ENCODE peak calls at places on chromosomes 11 and 22, in ten cellular contexts. I is activated CD8-positive, alpha-beta memory T cell treated with anti-CD3 and anti-CD28 coated beads, Interleukin-2, amount 50 U/mL, for 48 hours; B is GM13977; W is HCT116; V is nucleus accumbens; H is GM12891; F is neural progenitor cell; Z is SK-N-SH; Y is non-pigmented ciliary epithelial cell; P is lower leg skin. O is an unnamed sample.

GRCh38 chr22:46386312-46386711 is 50.8 kb downstream of the TRMU start:
- DNase-seq in I (no peak), B (no peak), W (no peak), V (no peak), H (no peak), F (no peak), Z (no peak), Y (no peak), P (no peak), O (no peak)

GRCh38 chr11:63534895-63535461 is 1.6 kb upstream of the PLAAT4 start:
- DNase-seq in I (no peak), B (no peak), W (no peak), V (no peak), H (no peak), F (no peak), Z (no peak), Y (no peak), P (peak), O (no peak)

GRCh38 chr11:113016905-113017304 is 55.7 kb downstream of the NCAM1 start:
- DNase-seq in I (no peak), B (no peak), W (no peak), V (no peak), H (no peak), F (no peak), Z (no peak), Y (no peak), P (no peak), O (no peak)

GRCh38 chr11:16605440-16605970 is 132.9 kb upstream of the C11orf58 start:
- DNase-seq in I (peak), B (no peak), W (no peak), V (no peak), H (no peak), F (peak), Z (peak), Y (no peak), P (peak), O (no peak)

GRCh38 chr11:46389450-46390330 is 1.9 kb downstream of the CHRM4 start:
- DNase-seq in I (peak), B (peak), W (peak), V (peak), H (peak), F (peak), Z (peak), Y (no peak), P (peak), O (no peak)

GRCh38 chr11:68954970-68955958 is 25.5 kb downstream of the MRGPRD start:
- DNase-seq in I (no peak), B (no peak), W (no peak), V (no peak), H (no peak), F (no peak), Z (no peak), Y (no peak), P (no peak), O (no peak)

GRCh38 chr11:131717616-131718015 is 347.2 kb downstream of the NTM start:
- DNase-seq in I (no peak), B (no peak), W (no peak), V (no peak), H (no peak), F (no peak), Z (no peak), Y (no peak), P (no peak), O (no peak)

GRCh38 chr11:111557425-111558111 is 17.0 kb downstream of the LAYN start:
- DNase-seq in I (no peak), B (no peak), W (no peak), V (no peak), H (no peak), F (no peak), Z (no peak), Y (peak), P (no peak), O (no peak)

GRCh38 chr11:1879941-1880720 is 11.6 kb downstream of the PRR33 start:
- DNase-seq in I (no peak), B (no peak), W (no peak), V (no peak), H (peak), F (no peak), Z (peak), Y (no peak), P (peak), O (no peak)

GRCh38 chr11:104127828-104128227 is 36.1 kb downstream of the PDGFD start:
- DNase-seq in I (no peak), B (no peak), W (no peak), V (no peak), H (no peak), F (no peak), Z (no peak), Y (no peak), P (no peak), O (no peak)

GRCh38 chr11:13108416-13108815 is 99.3 kb downstream of the RASSF10 start:
- DNase-seq in I (no peak), B (no peak), W (no peak), V (no peak), H (no peak), F (no peak), Z (no peak), Y (no peak), P (no peak), O (no peak)

GRCh38 chr11:129143335-129143734 is 48.8 kb downstream of the ARHGAP32 start:
- DNase-seq in I (no peak), B (no peak), W (peak), V (peak), H (no peak), F (no peak), Z (no peak), Y (peak), P (peak), O (no peak)

GRCh38 chr11:66339163-66339675 is 3.0 kb upstream of the RIN1 start:
- DNase-seq in I (no peak), B (no peak), W (no peak), V (no peak), H (no peak), F (no peak), Z (no peak), Y (no peak), P (peak), O (no peak)

GRCh38 chr22:50267591-50268390 is 2.4 kb downstream of the MAPK11 start:
- DNase-seq in I (peak), B (peak), W (no peak), V (no peak), H (peak), F (peak), Z (peak), Y (no peak), P (no peak), O (no peak)

GRCh38 chr22:29470159-29470855 is 9.7 kb upstream of the NEFH start:
- DNase-seq in I (peak), B (peak), W (peak), V (no peak), H (peak), F (peak), Z (peak), Y (no peak), P (peak), O (peak)

GRCh38 chr11:65489061-65489705 is 9.7 kb upstream of the MALAT1 start:
- DNase-seq in I (no peak), B (no peak), W (no peak), V (no peak), H (no peak), F (peak), Z (no peak), Y (no peak), P (peak), O (no peak)

GRCh38 chr22:21652547-21653545 is 10.7 kb downstream of the SDF2L1 start:
- DNase-seq in I (no peak), B (no peak), W (no peak), V (no peak), H (no peak), F (peak), Z (no peak), Y (no peak), P (no peak), O (no peak)

GRCh38 chr11:2314525-2315394 is 12.9 kb downstream of the TSPAN32 start:
- DNase-seq in I (peak), B (no peak), W (no peak), V (peak), H (no peak), F (no peak), Z (peak), Y (no peak), P (peak), O (no peak)

GRCh38 chr22:46049726-46050450 is 72.9 kb upstream of the WNT7B start:
- DNase-seq in I (peak), B (no peak), W (no peak), V (no peak), H (no peak), F (no peak), Z (no peak), Y (no peak), P (peak), O (no peak)

GRCh38 chr11:36492724-36493304 is 17.3 kb downstream of the TRAF6 start:
- DNase-seq in I (no peak), B (peak), W (peak), V (peak), H (no peak), F (peak), Z (peak), Y (no peak), P (no peak), O (peak)

GRCh38 chr11:111098091-111098490 is 147.4 kb upstream of the POU2AF2 start:
- DNase-seq in I (no peak), B (no peak), W (no peak), V (no peak), H (no peak), F (no peak), Z (no peak), Y (no peak), P (no peak), O (no peak)